ENCODE peak calls at places on chromosomes 7 and 10, in six cellular contexts. R, K, A, F, U and G are unnamed samples.
A peak's percentile ranks its signal among the peaks of the same experiment; 100 is the strongest.

GRCh38 chr7:107874605-107875446 is 16.2 kb upstream of the DLD start:
- DNase-seq in R (peak; percentile 50), K (no peak), A (peak; percentile 78), F (peak; percentile 48), U (peak; percentile 34), G (no peak)

GRCh38 chr10:58796242-58796641 is 283.6 kb downstream of the BICC1 start:
- DNase-seq in R (no peak), K (no peak), A (no peak), F (no peak), U (no peak), G (no peak)

GRCh38 chr7:72265505-72265904 is 146.6 kb downstream of the CALN1 start:
- DNase-seq in R (no peak), K (no peak), A (no peak), F (no peak), U (no peak), G (no peak)

GRCh38 chr10:22712246-22712958 is 2.0 kb downstream of the PIP4K2A start:
- DNase-seq in R (no peak), K (no peak), A (no peak), F (no peak), U (no peak), G (no peak)

GRCh38 chr7:88089484-88090050 is 130.3 kb downstream of the SRI start:
- DNase-seq in R (no peak), K (no peak), A (no peak), F (no peak), U (no peak), G (no peak)

GRCh38 chr10:113648478-113648877 is 15.4 kb downstream of the NRAP start:
- DNase-seq in R (no peak), K (no peak), A (no peak), F (no peak), U (no peak), G (no peak)

GRCh38 chr10:93541402-93542357 is 24.8 kb upstream of the FFAR4 start:
- DNase-seq in R (peak; percentile 21), K (no peak), A (peak; percentile 80), F (peak; percentile 27), U (peak; percentile 39), G (no peak)

GRCh38 chr10:35827783-35828182 is 185.7 kb upstream of the FZD8 start:
- DNase-seq in R (no peak), K (no peak), A (no peak), F (no peak), U (no peak), G (no peak)

GRCh38 chr10:13382759-13383753 is 35.0 kb upstream of the SEPHS1 start:
- DNase-seq in R (peak; percentile 14), K (no peak), A (peak; percentile 72), F (no peak), U (peak; percentile 82), G (no peak)

GRCh38 chr10:98956576-98957260 is 278.9 kb downstream of the HPSE2 start:
- DNase-seq in R (no peak), K (no peak), A (no peak), F (no peak), U (no peak), G (no peak)

GRCh38 chr7:31710171-31710570 is 23.2 kb downstream of the PPP1R17 start:
- DNase-seq in R (no peak), K (no peak), A (no peak), F (no peak), U (no peak), G (no peak)

GRCh38 chr7:45588466-45588865 is 14.3 kb downstream of the ADCY1 start:
- DNase-seq in R (no peak), K (no peak), A (no peak), F (no peak), U (no peak), G (no peak)

GRCh38 chr7:28996836-28997235 is 38.7 kb upstream of the TRIL start:
- DNase-seq in R (no peak), K (no peak), A (no peak), F (no peak), U (no peak), G (no peak)

GRCh38 chr10:84837041-84837766 is 508.8 kb downstream of the CCSER2 start:
- DNase-seq in R (no peak), K (no peak), A (no peak), F (no peak), U (no peak), G (no peak)

GRCh38 chr10:31725436-31725835 is 203.2 kb downstream of the ARHGAP12 start:
- DNase-seq in R (no peak), K (no peak), A (no peak), F (no peak), U (no peak), G (no peak)

GRCh38 chr7:91314591-91315323 is 50.5 kb downstream of the FZD1 start:
- DNase-seq in R (no peak), K (no peak), A (no peak), F (no peak), U (no peak), G (no peak)

GRCh38 chr7:138886501-138886917 is 88.5 kb upstream of the ATP6V0A4 start:
- DNase-seq in R (peak; percentile 72), K (no peak), A (peak; percentile 76), F (peak; percentile 56), U (no peak), G (no peak)

GRCh38 chr7:157007470-157008066 is 2.9 kb downstream of the MNX1 start:
- DNase-seq in R (no peak), K (no peak), A (no peak), F (no peak), U (peak; percentile 57), G (peak; percentile 34)

GRCh38 chr7:158814637-158815036 is 14.7 kb downstream of the ESYT2 start:
- DNase-seq in R (no peak), K (no peak), A (no peak), F (no peak), U (no peak), G (no peak)

GRCh38 chr7:36131026-36131425 is 22.0 kb upstream of the EEPD1 start:
- DNase-seq in R (no peak), K (no peak), A (no peak), F (no peak), U (no peak), G (no peak)

GRCh38 chr7:815284-816216 is 16.7 kb upstream of the SUN1 start:
- DNase-seq in R (peak; percentile 41), K (no peak), A (peak; percentile 74), F (no peak), U (no peak), G (peak; percentile 81)

GRCh38 chr7:44282601-44283171 is 42.7 kb downstream of the CAMK2B start:
- DNase-seq in R (no peak), K (peak; percentile 20), A (no peak), F (no peak), U (no peak), G (peak; percentile 17)

GRCh38 chr10:74238031-74238431 is 87.0 kb downstream of the ADK start:
- DNase-seq in R (no peak), K (no peak), A (no peak), F (no peak), U (peak; percentile 45), G (no peak)

GRCh38 chr7:130071701-130072622 is 1.6 kb downstream of the KLHDC10 start:
- DNase-seq in R (peak; percentile 81), K (no peak), A (peak; percentile 88), F (peak; percentile 84), U (peak; percentile 51), G (peak; percentile 63)

GRCh38 chr10:77801474-77802238 is 124.9 kb downstream of the DLG5 start:
- DNase-seq in R (no peak), K (no peak), A (no peak), F (no peak), U (no peak), G (no peak)

GRCh38 chr7:151020231-151020630 is 4.1 kb downstream of the ATG9B start:
- DNase-seq in R (no peak), K (no peak), A (no peak), F (no peak), U (no peak), G (no peak)

GRCh38 chr7:28551311-28551710 is 139.0 kb downstream of the CREB5 start:
- DNase-seq in R (no peak), K (no peak), A (no peak), F (no peak), U (no peak), G (no peak)

GRCh38 chr10:124592101-124592500 is 130.5 kb downstream of the LHPP start:
- DNase-seq in R (no peak), K (no peak), A (no peak), F (no peak), U (no peak), G (no peak)

GRCh38 chr10:124591123-124591495 is 129.5 kb downstream of the LHPP start:
- DNase-seq in R (no peak), K (no peak), A (no peak), F (no peak), U (no peak), G (no peak)

GRCh38 chr10:124588736-124589451 is 127.3 kb downstream of the LHPP start:
- DNase-seq in R (no peak), K (no peak), A (peak; percentile 87), F (no peak), U (peak; percentile 37), G (no peak)

GRCh38 chr10:124589491-124590006 is 127.9 kb downstream of the LHPP start:
- DNase-seq in R (no peak), K (no peak), A (no peak), F (no peak), U (peak; percentile 73), G (no peak)

GRCh38 chr10:124590216-124591122 is 128.8 kb downstream of the LHPP start:
- DNase-seq in R (no peak), K (no peak), A (no peak), F (no peak), U (no peak), G (no peak)
- TF ChIP-seq CTCF in R (no peak), K (no peak), A (no peak), F (no peak), U (no peak), G (no peak)

DNA sequence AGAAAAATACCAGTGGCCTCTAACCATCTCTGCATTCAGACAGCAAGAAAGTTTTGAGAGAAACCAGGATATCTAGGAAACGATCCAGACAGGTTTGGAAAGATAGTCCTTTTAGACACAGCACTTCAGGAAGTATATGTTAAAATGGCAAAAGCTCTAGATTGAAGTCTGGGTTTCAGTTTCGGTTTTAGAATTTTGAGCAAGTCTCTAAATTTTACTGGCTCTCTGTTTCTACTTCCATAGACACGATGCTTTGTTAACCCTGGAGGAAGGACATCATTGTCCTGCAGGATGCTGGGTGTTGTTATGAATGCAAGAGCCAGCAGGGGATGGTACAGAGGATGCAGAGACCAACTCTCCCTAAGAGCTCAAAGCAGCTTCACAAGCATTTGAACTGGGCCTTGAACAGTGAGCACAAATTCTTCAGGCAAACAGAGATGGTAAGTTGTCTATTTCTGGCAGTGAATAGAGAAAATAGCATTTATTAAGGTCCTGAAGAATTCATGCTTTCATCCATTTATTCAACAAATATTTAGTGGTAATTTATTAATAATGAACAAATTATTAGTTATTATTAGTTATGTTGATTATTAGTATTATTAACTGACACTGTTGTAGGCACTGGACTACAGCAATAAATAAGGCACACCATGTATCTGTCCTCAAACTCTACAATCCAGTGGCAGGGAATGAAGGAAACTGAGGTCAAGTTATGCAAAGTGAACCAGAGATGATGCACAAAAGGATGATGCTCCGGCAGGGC is 152.7 kb upstream of the NRP1 start:
- DNase-seq in R (no peak), K (no peak), A (no peak), F (no peak), U (no peak), G (no peak)
- TF ChIP-seq CTCF in R (no peak), K (no peak), A (no peak), F (no peak), U (no peak), G (no peak)

GRCh38 chr7:3301831-3302618 is 973 bp downstream of the SDK1 start:
- DNase-seq in R (peak; percentile 40), K (no peak), A (peak; percentile 65), F (no peak), U (no peak), G (no peak)
- TF ChIP-seq CTCF in R (no peak), K (no peak), A (peak; percentile 51), F (no peak), U (no peak), G (no peak)

GRCh38 chr10:43197834-43198681 is 59.8 kb downstream of the CSGALNACT2 start:
- DNase-seq in R (no peak), K (peak; percentile 22), A (no peak), F (no peak), U (peak; percentile 25), G (peak; percentile 25)
- TF ChIP-seq CTCF in R (no peak), K (no peak), A (no peak), F (no peak), U (no peak), G (no peak)